ENCODE peak calls at places on chromosomes 7 and 10, in nine cellular contexts. E is fibroblast of mammary gland; M is central memory CD4-positive, alpha-beta T cell; Y is HuH-7.5; C is type B pancreatic cell; H is AG08396; D is activated CD4-positive, CD25-positive, alpha-beta regulatory T cell treated with anti-CD3 and anti-CD28 coated beads, Interleukin-2, amount 50 U/mL, for 16 hours; P is fibroblast of the aortic adventitia; T is colonic mucosa. A is an unnamed sample.

GRCh38 chr10:128534686-128535085 is 408.5 kb upstream of the MKI67 start:
- DNase-seq in C (no peak), M (no peak), Y (no peak), H (no peak), D (no peak), T (no peak), E (no peak), P (no peak), A (no peak)

GRCh38 chr7:46386428-46387399 is 465.6 kb upstream of the IGFBP3 start:
- DNase-seq in H (no peak), E (peak; percentile 58), T (no peak), M (no peak), Y (no peak), C (no peak), P (peak; percentile 28), D (no peak), A (no peak)

GRCh38 chr10:69994262-69994661 is 58.4 kb upstream of the MACROH2A2 start:
- DNase-seq in T (peak; percentile 25), E (peak; percentile 58), D (no peak), H (peak; percentile 82), C (no peak), M (no peak), Y (peak; percentile 56), P (peak; percentile 47), A (peak; percentile 81)

GRCh38 chr10:1059902-1060301 is 3.7 kb downstream of the WDR37 start:
- DNase-seq in D (no peak), T (no peak), H (no peak), C (no peak), E (no peak), P (no peak), Y (no peak), M (no peak), A (no peak)

GRCh38 chr10:2048337-2048973 is 311.1 kb upstream of the ADARB2 start:
- DNase-seq in M (no peak), P (no peak), D (no peak), T (no peak), C (no peak), Y (no peak), H (no peak), E (no peak), A (no peak)

GRCh38 chr7:31744294-31744874 is 57.4 kb downstream of the PPP1R17 start:
- DNase-seq in C (no peak), Y (peak; percentile 16), H (peak; percentile 48), T (peak; percentile 63), P (peak; percentile 85), M (no peak), D (no peak), E (peak; percentile 75), A (peak; percentile 59)

GRCh38 chr10:33066558-33067236 is 108.7 kb upstream of the ITGB1 start:
- DNase-seq in P (peak; percentile 80), H (no peak), M (no peak), C (no peak), Y (no peak), E (peak; percentile 42), D (no peak), T (no peak), A (peak; percentile 25)

GRCh38 chr10:77770081-77770867 is 132.7 kb upstream of the KCNMA1 start:
- DNase-seq in C (no peak), T (no peak), H (peak; percentile 2), M (no peak), D (no peak), Y (no peak), E (no peak), P (no peak), A (no peak)